ENCODE peak calls at places on chromosomes 1 and 21, in six cellular contexts. A is colonic mucosa, P is activated T-helper 1 cell treated with Interleukin-2 at 50 U/mL for 16 hours, I is T-cell, U is ACHN, N is T47D. H is an unnamed sample.

GRCh38 chr1:212973899-212974298 is 23.6 kb downstream of the VASH2 start:
- DNase-seq in P (no peak), I (no peak), A (no peak), U (no peak), N (no peak), H (no peak)

GRCh38 chr1:61140778-61141177 is 58.4 kb downstream of the NFIA start:
- DNase-seq in A (no peak), I (no peak), N (no peak), P (no peak), U (no peak), H (no peak)

GRCh38 chr1:2126331-2127180 is 68.0 kb downstream of the FAAP20 start:
- DNase-seq in A (no peak), P (no peak), U (no peak), N (no peak), I (no peak), H (no peak)

GRCh38 chr1:207962716-207963428 is 51.9 kb upstream of the CD34 start:
- DNase-seq in N (peak), A (peak), I (no peak), P (no peak), U (no peak), H (peak)

GRCh38 chr21:35585878-35586277 is 474.4 kb downstream of the SETD4 start:
- DNase-seq in P (no peak), I (no peak), U (no peak), A (no peak), N (no peak), H (no peak)

GRCh38 chr1:223714849-223715709 is 2.7 kb downstream of the CAPN2 start:
- DNase-seq in A (peak), U (peak), N (peak), P (no peak), I (no peak), H (no peak)

GRCh38 chr1:170665625-170666024 is 1.7 kb downstream of the PRRX1 start:
- DNase-seq in A (no peak), N (no peak), U (no peak), I (no peak), P (no peak), H (no peak)

GRCh38 chr1:172308577-172308976 is 111.9 kb upstream of the C1orf105 start:
- DNase-seq in N (no peak), I (no peak), P (no peak), A (no peak), U (no peak), H (no peak)

GRCh38 chr1:162757476-162757875 is 33.0 kb upstream of the HSD17B7 start:
- DNase-seq in P (no peak), A (no peak), I (no peak), N (no peak), U (no peak), H (no peak)

GRCh38 chr1:30936541-30937171 is 28.1 kb upstream of the SDC3 start:
- DNase-seq in I (no peak), U (no peak), N (no peak), P (no peak), A (no peak), H (no peak)